ENCODE peak calls at places on chromosome 21, in five cellular contexts. Y is neural progenitor cell, Z is PC-3, M is SK-N-SH, U is MM.1S. R is an unnamed sample.

GRCh38 chr21:14889080-14889805 is 175.6 kb downstream of the NRIP1 start:
- DNase-seq in Y (no peak), Z (peak; percentile 71), M (no peak), U (no peak), R (peak; percentile 44)

GRCh38 chr21:45990741-45991605 is 9.4 kb downstream of the COL6A1 start:
- DNase-seq in Y (no peak), U (no peak), M (no peak), Z (no peak), R (no peak)

GRCh38 chr21:30444204-30444603 is 4.1 kb downstream of the KRTAP15-1 start:
- DNase-seq in U (no peak), Z (peak; percentile 19), M (no peak), Y (peak; percentile 18), R (no peak)

GRCh38 chr21:45820171-45821091 is 161.1 kb upstream of the COL6A1 start:
- DNase-seq in Y (peak; percentile 96), Z (peak; percentile 95), U (peak; percentile 85), M (peak; percentile 93), R (peak; percentile 90)

GRCh38 chr21:22575165-22575584 is 1577.0 kb downstream of the NCAM2 start:
- DNase-seq in U (peak; percentile 48), Z (peak; percentile 47), Y (peak; percentile 71), M (peak; percentile 71), R (no peak)

GRCh38 chr21:44854391-44854663 is 19.2 kb downstream of the PTTG1IP start:
- DNase-seq in Z (no peak), U (no peak), M (no peak), Y (no peak), R (no peak)

GRCh38 chr21:45469273-45470086 is 64.5 kb downstream of the COL18A1 start:
- DNase-seq in U (no peak), Y (peak; percentile 83), M (no peak), Z (no peak), R (no peak)

GRCh38 chr21:36471254-36471723 is 8.6 kb downstream of the CLDN14 start:
- DNase-seq in Y (no peak), Z (peak; percentile 93), U (no peak), M (no peak), R (peak; percentile 53)

GRCh38 chr21:36791695-36792451 is 93.0 kb downstream of the SIM2 start:
- DNase-seq in Y (peak; percentile 73), Z (no peak), U (no peak), M (no peak), R (no peak)

GRCh38 chr21:36803801-36804452 is 105.0 kb downstream of the SIM2 start:
- DNase-seq in Z (no peak), M (no peak), Y (peak; percentile 30), U (no peak), R (no peak)

GRCh38 chr21:46094401-46095105 is 3.4 kb upstream of the COL6A2 start:
- DNase-seq in U (no peak), M (no peak), Z (no peak), Y (no peak), R (no peak)

GRCh38 chr21:38804617-38805281 is 980 bp upstream of the ETS2 start:
- DNase-seq in Z (peak; percentile 88), Y (no peak), U (peak; percentile 26), M (peak; percentile 78), R (peak; percentile 82)

GRCh38 chr21:38289697-38290096 is 32.9 kb downstream of the KCNJ15 start:
- DNase-seq in Y (no peak), Z (peak; percentile 91), M (no peak), U (no peak), R (peak; percentile 98)

GRCh38 chr21:43728467-43729390 is 9.8 kb downstream of the PDXK start:
- DNase-seq in U (no peak), M (peak; percentile 95), Z (peak; percentile 92), Y (peak; percentile 87), R (peak; percentile 99)

GRCh38 chr21:45430521-45431501 is 25.8 kb downstream of the COL18A1 start:
- DNase-seq in Z (no peak), M (no peak), U (no peak), Y (peak; percentile 85), R (no peak)

GRCh38 chr21:36854391-36854790 is 112.1 kb downstream of the HLCS start:
- DNase-seq in M (peak; percentile 68), U (peak; percentile 23), Y (peak; percentile 84), Z (peak; percentile 62), R (peak; percentile 36)

GRCh38 chr21:43859747-43860214 is 5.2 kb upstream of the AGPAT3 start:
- DNase-seq in U (no peak), Y (no peak), M (no peak), Z (no peak), R (no peak)

GRCh38 chr21:32359719-32360260 is 33.0 kb downstream of the URB1 start:
- DNase-seq in Z (peak; percentile 49), Y (no peak), U (peak; percentile 56), M (no peak), R (peak; percentile 31)

GRCh38 chr21:45443595-45444181 is 38.7 kb downstream of the COL18A1 start:
- DNase-seq in Z (peak; percentile 21), U (no peak), M (no peak), Y (no peak), R (no peak)

GRCh38 chr21:32316363-32317215 is 17.9 kb downstream of the MRAP start:
- DNase-seq in Y (no peak), Z (no peak), M (no peak), U (no peak), R (no peak)

GRCh38 chr21:16258834-16259611 is 529.2 kb downstream of the USP25 start:
- DNase-seq in M (no peak), U (no peak), Z (no peak), Y (no peak), R (no peak)

GRCh38 chr21:14383596-14384210 is 757 bp upstream of the HSPA13 start:
- DNase-seq in Z (no peak), Y (no peak), U (peak; percentile 50), M (no peak), R (peak; percentile 60)

GRCh38 chr21:32314806-32315205 is 16.2 kb downstream of the MRAP start:
- DNase-seq in Z (no peak), Y (no peak), U (no peak), M (no peak), R (no peak)

GRCh38 chr21:30058928-30059327 is 107.7 kb downstream of the CLDN17 start:
- DNase-seq in Y (no peak), M (no peak), U (no peak), Z (no peak), R (no peak)

GRCh38 chr21:46509760-46510159 is 51.1 kb downstream of the DIP2A start:
- DNase-seq in Y (no peak), Z (peak; percentile 98), U (no peak), M (no peak), R (no peak)

GRCh38 chr21:39687069-39687468 is 57.9 kb upstream of the IGSF5 start:
- DNase-seq in M (no peak), U (no peak), Z (no peak), Y (no peak), R (no peak)

GRCh38 chr21:35256468-35256988 is 207.4 kb upstream of the RUNX1 start:
- DNase-seq in Z (peak; percentile 98), Y (peak; percentile 24), U (no peak), M (peak; percentile 5), R (peak; percentile 96)
- TF ChIP-seq EZH2phosphoT487 in Z (no peak), Y (no peak), U (no peak), M (no peak), R (no peak)

GRCh38 chr21:28974531-28975227 is 18.0 kb downstream of the LTN1 start:
- DNase-seq in M (no peak), Z (no peak), Y (no peak), U (no peak), R (no peak)

GRCh38 chr21:28972398-28972797 is 20.3 kb downstream of the LTN1 start:
- DNase-seq in U (no peak), Z (no peak), M (no peak), Y (no peak), R (no peak)

GRCh38 chr21:28975401-28975800 is 17.3 kb downstream of the LTN1 start:
- DNase-seq in U (no peak), Z (no peak), Y (no peak), M (no peak), R (peak; percentile 77)

DNA sequence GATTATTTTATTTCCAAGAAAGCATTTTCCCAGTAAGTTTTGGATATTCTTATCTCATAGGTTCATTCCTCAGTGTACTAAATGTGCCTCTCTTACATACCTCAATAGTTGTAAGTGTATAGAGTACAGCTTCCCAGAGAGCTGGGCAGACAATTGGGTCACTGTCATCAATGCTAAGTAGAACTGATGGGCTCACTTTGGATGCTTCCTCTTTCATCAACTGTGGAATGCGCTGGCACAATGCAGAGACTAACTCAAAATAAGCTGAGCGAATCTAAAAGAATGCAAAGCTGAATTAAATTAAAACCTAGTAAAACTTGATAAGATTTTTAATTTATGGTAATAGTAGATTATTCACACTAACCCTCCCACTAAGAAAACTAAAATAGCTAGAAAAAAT is 21.5 kb downstream of the LTN1 start:
- DNase-seq in Z (no peak), M (no peak), Y (peak; percentile 84), U (no peak), R (peak; percentile 54)
- H3K36me3 ChIP-seq in Z (peaks cover 49% of the 10 kb centered on the region), M (peaks cover 74% of the 10 kb centered on the region), Y (peaks cover 14% of the 10 kb centered on the region), U (peaks cover 17% of the 10 kb centered on the region), R (peaks cover 57% of the 10 kb centered on the region)

DNA sequence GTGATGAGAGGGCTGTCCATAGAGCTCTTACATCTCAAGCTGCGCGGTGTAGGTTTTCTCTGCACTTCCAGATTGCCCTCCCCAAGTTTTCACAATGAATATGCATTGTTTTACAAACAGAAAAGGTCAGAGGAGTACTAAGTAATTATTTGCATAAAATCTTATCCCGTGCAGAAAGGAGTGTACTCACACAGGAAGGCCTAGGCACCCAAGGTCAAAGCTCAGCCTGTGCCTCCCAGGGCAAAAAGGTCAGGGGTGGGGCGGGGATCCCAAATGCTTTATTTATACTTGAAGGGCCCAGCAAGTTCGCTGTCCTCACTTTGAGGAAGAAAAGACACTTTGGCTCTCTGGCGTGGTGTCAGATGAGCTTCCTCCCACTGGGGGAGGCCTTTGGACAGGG is 10.3 kb upstream of the KCNE1 start:
- DNase-seq in M (no peak), Z (no peak), U (no peak), Y (no peak), R (no peak)
- H3K9ac ChIP-seq in M (no peak overlapping the region), Z (no peak overlapping the region), U (no peak overlapping the region), Y (no peak overlapping the region), R (no peak overlapping the region)

DNA sequence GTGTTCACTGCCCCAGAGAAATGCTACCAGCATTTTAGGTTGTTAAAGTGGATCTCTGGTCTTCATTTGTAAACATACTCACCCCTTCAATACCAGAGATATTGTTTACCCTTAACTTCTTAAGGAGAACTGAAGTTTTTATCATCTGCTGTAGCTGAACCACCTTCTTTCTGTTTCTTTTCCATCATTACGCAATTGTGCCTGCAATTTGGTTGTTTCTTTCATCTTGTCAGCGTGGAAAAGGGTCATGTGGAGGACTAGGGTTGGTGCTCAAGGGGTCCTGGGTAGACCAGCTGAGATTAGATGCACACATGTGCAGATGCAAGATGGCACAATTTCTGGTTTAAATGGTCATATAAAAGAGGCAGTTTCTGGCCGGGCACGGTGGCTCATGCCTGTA is 23.0 kb downstream of the GART start:
- DNase-seq in Y (no peak), U (no peak), Z (no peak), M (no peak), R (no peak)
- TF ChIP-seq EZH2phosphoT487 in Y (no peak), U (no peak), Z (no peak), M (no peak), R (no peak)

GRCh38 chr21:42683371-42684108 is 30.1 kb downstream of the PDE9A start:
- DNase-seq in Y (no peak), M (no peak), Z (no peak), U (no peak), R (no peak)

GRCh38 chr21:42682661-42683060 is 29.2 kb downstream of the PDE9A start:
- DNase-seq in Z (no peak), U (no peak), M (no peak), Y (no peak), R (no peak)

GRCh38 chr21:42684109-42684916 is 30.9 kb downstream of the PDE9A start:
- DNase-seq in M (no peak), Y (no peak), U (no peak), Z (peak; percentile 28), R (peak; percentile 38)

GRCh38 chr21:42685954-42686500 is 32.6 kb downstream of the PDE9A start:
- DNase-seq in U (no peak), M (no peak), Z (no peak), Y (no peak), R (no peak)

GRCh38 chr21:42685036-42685435 is 31.6 kb downstream of the PDE9A start:
- DNase-seq in U (no peak), M (no peak), Y (no peak), Z (no peak), R (peak; percentile 42)
- H3K36me3 ChIP-seq in U (no peaks in the 10 kb centered on the region), M (no peaks in the 10 kb centered on the region), Y (no peaks in the 10 kb centered on the region), Z (no peaks in the 10 kb centered on the region), R (no peaks in the 10 kb centered on the region)

R was measured in GM23248.